ENCODE peak calls at places on chromosomes 1 and 21, in four cellular contexts. E is mesothelial cell of epicardium, X is keratinocyte, S is psoas muscle. V is an unnamed sample.

GRCh38 chr1:182315157-182315556 is 76.4 kb downstream of the GLUL start:
- DNase-seq in S (no peak), X (no peak), E (no peak), V (peak; percentile 62)

GRCh38 chr1:244316407-244316806 is 135.3 kb downstream of the ADSS2 start:
- DNase-seq in E (no peak), X (no peak), S (no peak), V (no peak)

GRCh38 chr1:215407575-215407974 is 159.5 kb upstream of the KCTD3 start:
- DNase-seq in S (no peak), X (no peak), E (no peak), V (no peak)

GRCh38 chr1:51989582-51990477 is 670 bp downstream of the RAB3B start:
- DNase-seq in S (peak; percentile 12), E (peak; percentile 27), X (no peak), V (no peak)

GRCh38 chr21:37445228-37445627 is 78.7 kb downstream of the DYRK1A start:
- DNase-seq in S (no peak), X (no peak), E (no peak), V (no peak)

GRCh38 chr1:227779651-227780050 is 35.8 kb upstream of the PRSS38 start:
- DNase-seq in E (no peak), X (no peak), S (no peak), V (no peak)

GRCh38 chr1:207088731-207089626 is at the start of gene C4BPB:
- DNase-seq in S (no peak), X (no peak), E (no peak), V (peak; percentile 7)

GRCh38 chr1:207754942-207755689 is 3.3 kb downstream of the CD46 start:
- DNase-seq in E (no peak), X (no peak), S (no peak), V (no peak)

GRCh38 chr1:107748529-107748928 is 216.5 kb downstream of the VAV3 start:
- DNase-seq in E (no peak), X (no peak), S (no peak), V (no peak)

GRCh38 chr1:106515375-106515774 is 541.1 kb upstream of the PRMT6 start:
- DNase-seq in X (no peak), S (no peak), E (no peak), V (no peak)

GRCh38 chr1:208475449-208475848 is 231.3 kb upstream of the PLXNA2 start:
- DNase-seq in S (peak; percentile 17), X (no peak), E (no peak), V (no peak)

GRCh38 chr1:16189003-16189402 is 23.4 kb downstream of the ARHGEF19 start:
- DNase-seq in S (no peak), E (no peak), X (no peak), V (no peak)

GRCh38 chr1:185670187-185670627 is 64.0 kb upstream of the HMCN1 start:
- DNase-seq in X (no peak), S (no peak), E (no peak), V (no peak)

GRCh38 chr1:119279441-119280415 is 88.9 kb upstream of the HAO2 start:
- DNase-seq in X (peak; percentile 89), E (no peak), S (no peak), V (no peak)

GRCh38 chr1:152164542-152165136 is 5.6 kb upstream of the RPTN start:
- DNase-seq in E (no peak), S (no peak), X (no peak), V (no peak)

GRCh38 chr1:71667224-71667623 is 586.4 kb upstream of the ZRANB2 start:
- DNase-seq in S (no peak), E (no peak), X (no peak), V (no peak)

GRCh38 chr1:27682351-27682944 is 10.5 kb upstream of the IFI6 start:
- DNase-seq in S (no peak), E (no peak), X (no peak), V (no peak)

DNA sequence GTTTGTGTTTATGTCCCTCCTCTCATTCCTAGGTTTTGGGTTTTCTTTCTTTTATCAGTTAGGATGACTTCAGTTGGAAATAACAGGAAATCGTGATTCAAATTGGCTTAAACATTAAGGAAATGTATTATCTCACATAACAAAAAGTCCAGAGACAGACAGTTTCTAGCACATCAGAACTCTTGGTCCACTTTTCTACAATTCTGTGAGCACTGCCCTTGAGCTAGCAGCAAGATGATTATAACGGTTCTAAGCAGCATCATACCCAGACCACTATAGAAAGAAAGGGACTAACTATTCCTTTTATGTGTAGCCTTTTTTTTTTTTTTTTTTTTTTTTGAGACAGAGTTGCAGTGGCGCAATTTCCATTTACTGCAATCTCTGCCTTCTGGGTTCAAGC is 18.9 kb downstream of the FCGR2B start:
- DNase-seq in X (no peak), S (no peak), E (no peak), V (no peak)
- TF ChIP-seq CTCF in X (no peak), S (no peak), E (no peak), V (no peak)

GRCh38 chr1:203477748-203478147 is 2.1 kb downstream of the PRELP start:
- DNase-seq in X (no peak), E (no peak), S (no peak), V (no peak)
- TF ChIP-seq CTCF in X (no peak), E (no peak), S (no peak), V (no peak)

DNA sequence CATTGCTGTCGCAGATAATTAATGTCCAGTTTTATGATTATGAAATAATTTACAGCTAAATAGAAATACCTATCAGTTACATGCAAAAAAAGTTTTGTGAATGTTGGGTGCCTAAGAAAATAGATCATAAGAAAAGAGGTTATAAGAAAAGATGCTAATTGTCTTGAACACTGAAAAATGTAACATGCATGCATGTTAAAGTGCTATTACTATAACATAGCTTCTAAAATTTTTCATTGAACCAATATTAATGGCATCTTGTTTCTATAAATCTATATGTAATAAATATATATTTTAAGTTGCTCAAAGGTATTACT is 35.5 kb upstream of the SCYL3 start:
- DNase-seq in E (no peak), X (no peak), S (no peak), V (no peak)
- TF ChIP-seq CTCF in E (no peak), X (no peak), S (no peak), V (no peak)

GRCh38 chr1:69121708-69122107 is 446.0 kb upstream of the LRRC7 start:
- DNase-seq in E (no peak), S (no peak), X (no peak), V (no peak)

GRCh38 chr1:69120828-69121227 is 446.9 kb upstream of the LRRC7 start:
- DNase-seq in X (no peak), S (no peak), E (no peak), V (no peak)

GRCh38 chr1:69126761-69127160 is 441.0 kb upstream of the LRRC7 start:
- DNase-seq in E (no peak), S (no peak), X (no peak), V (no peak)

GRCh38 chr1:69123486-69123885 is 444.2 kb upstream of the LRRC7 start:
- DNase-seq in E (no peak), S (no peak), X (no peak), V (no peak)

GRCh38 chr1:69122373-69122772 is 445.3 kb upstream of the LRRC7 start:
- DNase-seq in X (no peak), E (no peak), S (no peak), V (no peak)
- TF ChIP-seq CTCF in X (no peak), E (no peak), S (no peak), V (no peak)

V was measured in LNCaP clone FGC.